ENCODE peak calls at places on chromosomes 3 and 15, in four cellular contexts. P is IMR-90, B is stomach, E is thyroid gland. L is an unnamed sample.

GRCh38 chr3:86519819-86520218 is 471.1 kb downstream of the VGLL3 start:
- DNase-seq in P (no peak), E (no peak), B (no peak), L (no peak)

GRCh38 chr3:101890716-101891115 is 41.4 kb downstream of the NFKBIZ start:
- DNase-seq in P (peak), B (no peak), E (no peak), L (no peak)

GRCh38 chr3:125143982-125144652 is 68.4 kb downstream of the SLC12A8 start:
- DNase-seq in E (no peak), B (no peak), P (no peak), L (no peak)

GRCh38 chr15:69976366-69976994 is 121.2 kb downstream of the TLE3 start:
- DNase-seq in E (no peak), P (peak), B (no peak), L (peak)

GRCh38 chr15:31262901-31263671 is 63.5 kb upstream of the KLF13 start:
- DNase-seq in P (peak), B (peak), E (peak), L (peak)

GRCh38 chr3:79018671-79019136 is 749.1 kb downstream of the ROBO1 start:
- DNase-seq in P (peak), B (peak), E (peak), L (peak)

GRCh38 chr3:172201136-172201989 is 162.0 kb downstream of the FNDC3B start:
- DNase-seq in B (peak), P (peak), E (peak), L (peak)

GRCh38 chr3:119786409-119786808 is 4.5 kb downstream of the NR1I2 start:
- DNase-seq in B (no peak), P (no peak), E (no peak), L (peak)

GRCh38 chr15:101283931-101284330 is 6.6 kb upstream of the SELENOS start:
- DNase-seq in B (no peak), P (no peak), E (no peak), L (no peak)

GRCh38 chr3:133037440-133037839 is 751 bp upstream of the TMEM108 start:
- DNase-seq in P (no peak), E (peak), B (no peak), L (no peak)

GRCh38 chr15:79811406-79812405 is 85.1 kb downstream of the MTHFS start:
- DNase-seq in E (peak), P (peak), B (peak), L (peak)

GRCh38 chr15:77607111-77607893 is 25.4 kb downstream of the LINGO1 start:
- DNase-seq in E (no peak), B (no peak), P (peak), L (no peak)

GRCh38 chr3:54954516-54954915 is 26.7 kb upstream of the LRTM1 start:
- DNase-seq in P (no peak), E (no peak), B (no peak), L (no peak)

GRCh38 chr3:150312018-150312657 is 96.0 kb upstream of the TSC22D2 start:
- DNase-seq in B (no peak), E (peak), P (no peak), L (no peak)

GRCh38 chr3:192571197-192571791 is 156.0 kb downstream of the FGF12 start:
- DNase-seq in E (peak), B (peak), P (peak), L (no peak)

GRCh38 chr15:97977734-97978133 is 17.2 kb downstream of the ARRDC4 start:
- DNase-seq in E (no peak), B (peak), P (no peak), L (peak)

GRCh38 chr3:146160233-146160963 is 586 bp downstream of the PLOD2 start:
- DNase-seq in B (peak), P (peak), E (peak), L (peak)

GRCh38 chr3:71074416-71074815 is 509.1 kb downstream of the FOXP1 start:
- DNase-seq in B (no peak), E (no peak), P (peak), L (no peak)

GRCh38 chr3:31170932-31171670 is 276.6 kb upstream of the GADL1 start:
- DNase-seq in E (no peak), B (no peak), P (peak), L (no peak)

GRCh38 chr15:85858586-85859375 is 64.1 kb upstream of the KLHL25 start:
- DNase-seq in B (peak), E (peak), P (peak), L (peak)

GRCh38 chr3:51967384-51968174 is at the start of gene PCBP4:
- DNase-seq in B (peak), E (peak), P (peak), L (peak)

GRCh38 chr3:64441861-64442260 is 216.6 kb upstream of the PRICKLE2 start:
- DNase-seq in P (peak), E (no peak), B (peak), L (no peak)

GRCh38 chr15:25091421-25092158 is 136.8 kb downstream of the SNRPN start:
- DNase-seq in B (no peak), P (no peak), E (no peak), L (no peak)

GRCh38 chr3:126372413-126373145 is 15.4 kb upstream of the KLF15 start:
- DNase-seq in P (no peak), E (no peak), B (no peak), L (no peak)

GRCh38 chr15:95162967-95163531 is 931.7 kb downstream of the MCTP2 start:
- DNase-seq in B (no peak), P (peak), E (no peak), L (peak)

GRCh38 chr3:45322616-45323015 is 65.8 kb upstream of the LARS2 start:
- DNase-seq in P (no peak), E (no peak), B (no peak), L (no peak)

GRCh38 chr15:85800460-85801123 is 5.9 kb upstream of the KLHL25 start:
- DNase-seq in E (peak), B (peak), P (peak), L (no peak)

GRCh38 chr15:77336006-77336405 is 83.9 kb downstream of the PEAK1 start:
- DNase-seq in B (no peak), P (no peak), E (no peak), L (no peak)

GRCh38 chr3:59052803-59053411 is 3.1 kb upstream of the CFAP20DC start:
- DNase-seq in E (no peak), P (peak), B (no peak), L (no peak)

GRCh38 chr3:111691293-111691909 is 96.3 kb upstream of the ZBED2 start:
- DNase-seq in B (no peak), P (peak), E (no peak), L (no peak)

GRCh38 chr3:42600111-42600957 is at the start of gene NKTR:
- DNase-seq in B (peak), E (peak), P (peak), L (peak)
- TF ChIP-seq POLR2A in B (peak), E (peak), P (peak), L (no peak)

GRCh38 chr15:63043391-63044076 is 987 bp downstream of the TPM1 start:
- DNase-seq in B (no peak), E (peak), P (no peak), L (no peak)
- TF ChIP-seq POLR2A in B (no peak), E (no peak), P (no peak), L (no peak)

GRCh38 chr3:98440283-98440682 is 22.7 kb upstream of the OR5K1 start:
- DNase-seq in E (no peak), B (no peak), P (no peak), L (no peak)

GRCh38 chr3:98450372-98450771 is 12.6 kb upstream of the OR5K1 start:
- DNase-seq in P (no peak), E (no peak), B (no peak), L (no peak)

GRCh38 chr3:98449606-98450193 is 13.3 kb upstream of the OR5K1 start:
- DNase-seq in P (no peak), E (no peak), B (no peak), L (no peak)

GRCh38 chr3:98445949-98446406 is 17.0 kb upstream of the OR5K1 start:
- DNase-seq in P (no peak), B (no peak), E (no peak), L (no peak)
- TF ChIP-seq POLR2A in P (no peak), B (no peak), E (no peak), L (no peak)

GRCh38 chr15:55257014-55257670 is 32.5 kb downstream of the RAB27A start:
- DNase-seq in P (no peak), B (no peak), E (no peak), L (no peak)

GRCh38 chr15:55256281-55257013 is 33.2 kb downstream of the RAB27A start:
- DNase-seq in E (no peak), B (no peak), P (peak), L (no peak)

GRCh38 chr15:55253580-55253979 is 36.0 kb downstream of the RAB27A start:
- DNase-seq in E (no peak), B (no peak), P (peak), L (no peak)

GRCh38 chr15:55254916-55255679 is 34.5 kb downstream of the RAB27A start:
- DNase-seq in B (no peak), P (no peak), E (no peak), L (no peak)

DNA sequence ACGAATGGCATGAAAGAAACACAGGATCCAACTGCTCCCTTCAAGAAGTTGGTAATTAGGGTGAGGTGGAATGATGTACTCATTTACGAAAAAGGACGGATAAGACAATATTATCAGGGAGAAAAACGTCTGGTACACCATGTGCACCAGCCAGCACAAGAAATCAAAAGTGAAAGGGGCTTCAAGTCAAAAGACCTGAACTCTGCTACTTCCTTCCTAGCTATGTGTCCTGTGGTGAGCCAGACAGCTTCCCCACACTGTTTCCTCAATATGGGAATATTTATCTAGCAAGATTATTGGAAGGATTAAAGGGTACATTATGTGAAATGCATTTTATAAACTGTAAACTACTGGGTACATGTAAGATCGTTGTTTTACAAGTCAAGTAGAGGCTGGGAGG is 33.9 kb downstream of the RAB27A start:
- DNase-seq in P (no peak), B (no peak), E (no peak), L (no peak)
- TF ChIP-seq POLR2A in P (no peak), B (no peak), E (no peak), L (no peak)

GRCh38 chr15:40410476-40410875 is 4.9 kb downstream of the IVD start:
- DNase-seq in B (no peak), E (no peak), P (no peak), L (no peak)

GRCh38 chr15:40407343-40407990 is 1.9 kb downstream of the IVD start:
- DNase-seq in P (no peak), B (no peak), E (peak), L (no peak)

GRCh38 chr15:40409366-40409765 is 3.8 kb downstream of the IVD start:
- DNase-seq in P (no peak), B (no peak), E (no peak), L (no peak)

DNA sequence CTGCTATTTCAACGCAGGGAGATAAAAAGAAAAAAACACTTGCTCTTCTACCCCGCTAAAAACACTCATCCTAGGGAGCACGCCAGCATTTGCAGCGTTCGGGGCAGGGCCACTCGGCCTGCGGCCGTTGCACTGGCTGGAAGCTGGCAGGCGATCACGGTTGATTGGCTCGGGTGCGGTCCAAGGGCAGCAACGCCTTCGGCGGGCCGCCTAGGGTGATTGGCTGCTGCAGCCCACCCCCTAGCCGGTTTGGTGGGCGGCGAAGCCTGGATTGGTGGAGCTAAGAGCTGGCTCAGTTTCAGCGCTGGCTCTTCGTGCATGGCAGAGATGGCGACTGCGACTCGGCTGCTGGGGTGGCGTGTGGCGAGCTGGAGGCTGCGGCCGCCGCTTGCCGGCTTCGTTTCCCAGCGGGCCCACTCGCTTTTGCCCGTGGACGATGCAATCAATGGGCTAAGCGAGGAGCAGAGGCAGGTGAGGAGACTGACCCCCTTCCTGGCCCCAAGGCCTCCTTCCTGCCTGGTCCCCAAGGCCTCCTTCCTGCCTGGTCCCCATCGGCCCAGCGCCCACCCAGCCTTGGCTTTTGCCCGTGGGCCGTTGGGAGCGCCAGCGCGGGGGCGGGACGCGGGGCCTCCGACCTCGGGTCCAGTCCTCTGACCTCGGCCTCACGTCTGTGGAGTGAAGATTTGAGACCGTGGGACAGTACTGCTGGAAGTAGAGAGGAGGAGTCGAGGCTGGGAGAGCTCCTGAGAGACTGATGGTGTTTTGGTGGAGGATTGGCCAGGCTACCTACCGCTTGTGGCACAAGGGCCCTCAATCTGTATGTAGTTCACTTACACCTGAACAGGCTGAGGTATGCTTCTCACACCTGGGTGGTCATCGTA is at the start of gene IVD:
- DNase-seq in P (peak), B (peak), E (peak), L (peak)
- TF ChIP-seq POLR2A in P (peak), B (no peak), E (peak), L (no peak)

DNA sequence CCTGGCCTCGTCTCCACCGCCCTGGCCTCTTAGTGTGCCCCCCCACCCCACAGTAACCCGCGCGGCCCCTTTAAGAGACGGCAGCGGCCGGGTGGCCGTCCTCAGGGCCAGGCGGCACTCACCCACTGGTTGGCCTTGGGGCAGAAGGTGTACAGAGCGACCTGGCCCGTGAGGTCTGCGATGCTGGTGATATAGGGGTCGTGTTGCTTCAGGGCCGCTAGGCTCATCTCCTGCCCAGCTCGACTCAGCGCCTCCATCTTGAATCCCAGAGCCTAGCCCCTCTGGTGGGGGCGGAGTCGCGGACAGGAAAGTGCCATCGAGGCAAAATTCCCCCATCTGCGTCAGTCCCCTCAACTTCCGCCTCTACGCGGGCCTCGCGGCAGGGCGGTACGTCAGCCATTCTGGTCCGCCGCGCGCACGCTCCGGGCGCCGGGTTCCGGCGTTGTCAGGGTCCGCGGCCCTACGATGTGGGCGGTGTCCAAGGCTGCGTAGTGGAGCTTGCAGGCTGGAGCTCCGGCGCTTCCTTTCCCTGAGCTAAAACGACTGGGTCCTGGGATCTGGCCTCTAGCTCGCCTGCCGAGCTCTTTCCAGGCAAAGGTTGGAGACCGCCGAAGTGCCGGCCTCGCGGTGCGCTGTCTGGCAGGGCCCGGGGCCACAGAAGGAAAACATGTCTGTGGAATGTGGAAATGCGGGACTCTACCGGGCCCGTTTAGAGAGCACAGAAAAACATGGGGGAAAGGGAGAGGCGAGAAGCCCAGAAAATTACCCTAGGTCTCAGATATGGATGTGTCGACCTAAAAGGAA is at the start of gene DCP1A:
- DNase-seq in E (peak), P (peak), B (peak), L (peak)
- TF ChIP-seq POLR2A in E (peak), P (peak), B (peak), L (peak)

DNA sequence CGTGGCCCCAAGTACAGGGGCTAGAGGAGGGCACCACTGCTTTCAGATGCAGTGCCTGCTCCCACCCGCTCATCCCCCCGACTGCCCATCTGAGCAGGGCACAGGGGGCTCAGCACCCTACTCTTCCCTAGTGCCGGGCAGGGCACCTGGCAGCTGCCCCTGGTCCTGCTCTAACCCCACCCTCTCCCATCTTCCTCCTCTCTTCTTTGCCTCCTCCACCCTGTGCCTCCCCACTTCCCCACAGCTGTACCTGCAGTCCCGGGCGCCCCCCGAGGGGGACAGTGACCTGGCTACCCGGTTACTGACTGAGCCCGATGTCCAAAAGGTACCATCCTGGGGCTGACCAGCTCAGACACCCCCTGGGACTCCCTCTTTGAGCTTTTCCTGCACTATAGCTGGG is 12.8 kb downstream of the NBEAL2 start:
- DNase-seq in P (no peak), B (no peak), E (no peak), L (no peak)
- TF ChIP-seq POLR2A in P (no peak), B (no peak), E (no peak), L (no peak)

DNA sequence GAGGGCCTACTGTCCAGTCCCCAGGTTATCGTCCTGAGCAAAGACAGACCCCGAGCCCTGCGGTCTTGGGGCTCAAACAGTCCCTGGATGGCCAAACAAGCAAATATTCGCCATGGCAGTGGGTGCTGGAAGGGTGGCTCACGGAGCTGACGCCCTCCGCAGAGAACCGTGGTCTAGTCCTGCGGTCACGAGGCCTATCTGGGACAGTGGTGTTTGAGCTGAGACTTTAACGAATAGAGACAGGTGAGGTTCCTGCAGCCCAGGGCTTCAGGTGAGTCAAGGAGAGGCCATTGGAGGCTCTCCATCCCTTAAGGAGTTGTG is 380 bp upstream of the SUCLG2 start:
- DNase-seq in E (no peak), B (no peak), P (no peak), L (no peak)
- TF ChIP-seq POLR2A in E (no peak), B (no peak), P (no peak), L (no peak)